ENCODE peak calls at places on chromosomes 6 and 20, in nine cellular contexts. E is fibroblast of lung, A is psoas muscle, P is heart right ventricle, J is mammary epithelial cell, R is A549, X is sigmoid colon, Z is HepG2, V is lung. N is an unnamed sample. For H3K4me1, the result is how much of the 10 kb centered on the place peaks cover.

GRCh38 chr6:150517175-150517574 is 82.5 kb upstream of the PLEKHG1 start:
- DNase-seq in E (peak), A (no peak), P (no peak), J (peak), R (no peak), X (no peak), Z (no peak), V (no peak), N (no peak)

GRCh38 chr6:99814230-99814928 is 179.6 kb downstream of the MCHR2 start:
- DNase-seq in E (no peak), A (no peak), P (no peak), J (no peak), R (no peak), X (no peak), Z (peak), V (no peak), N (no peak)

GRCh38 chr6:127119361-127120108 is 1.1 kb downstream of the RSPO3 start:
- DNase-seq in E (peak), A (peak), P (no peak), J (peak), R (peak), X (peak), Z (no peak), V (no peak), N (no peak)

GRCh38 chr6:31178143-31179041 is 7.9 kb upstream of the POU5F1 start:
- DNase-seq in E (no peak), A (no peak), P (no peak), J (no peak), R (no peak), X (no peak), Z (no peak), V (no peak), N (no peak)

GRCh38 chr6:39853604-39854003 is 61.4 kb downstream of the DAAM2 start:
- DNase-seq in E (no peak), A (no peak), P (no peak), J (no peak), R (no peak), X (peak), Z (no peak), V (no peak), N (no peak)

GRCh38 chr6:142138876-142139275 is 6.2 kb downstream of the GJE1 start:
- DNase-seq in E (no peak), A (no peak), P (no peak), J (no peak), R (no peak), X (no peak), Z (no peak), V (no peak), N (no peak)

GRCh38 chr20:44581515-44581914 is 864 bp upstream of the PKIG start:
- DNase-seq in E (no peak), A (no peak), P (no peak), J (no peak), R (no peak), X (no peak), Z (no peak), V (no peak), N (no peak)

GRCh38 chr20:20892328-20892727 is 179.9 kb upstream of the RALGAPA2 start:
- DNase-seq in E (no peak), A (no peak), P (no peak), J (no peak), R (no peak), X (no peak), Z (no peak), V (no peak), N (no peak)

GRCh38 chr6:20952605-20953004 is 418.3 kb downstream of the CDKAL1 start:
- DNase-seq in E (peak), A (no peak), P (no peak), J (peak), R (no peak), X (no peak), Z (peak), V (no peak), N (no peak)

GRCh38 chr6:162119349-162119748 is 608.2 kb downstream of the PRKN start:
- DNase-seq in E (peak), A (no peak), P (peak), J (no peak), R (no peak), X (no peak), Z (no peak), V (no peak), N (no peak)

GRCh38 chr6:112931835-112932234 is 584.7 kb downstream of the RFPL4B start:
- DNase-seq in E (peak), A (no peak), P (no peak), J (no peak), R (no peak), X (no peak), Z (no peak), V (no peak), N (no peak)

GRCh38 chr6:144555078-144555477 is 269.9 kb downstream of the UTRN start:
- DNase-seq in E (no peak), A (no peak), P (no peak), J (no peak), R (no peak), X (no peak), Z (no peak), V (no peak), N (no peak)

GRCh38 chr20:51886891-51887608 is 84.7 kb upstream of the SALL4 start:
- DNase-seq in E (peak), A (no peak), P (no peak), J (no peak), R (no peak), X (no peak), Z (no peak), V (no peak), N (no peak)

GRCh38 chr20:17197041-17197440 is 29.8 kb upstream of the PCSK2 start:
- DNase-seq in E (no peak), A (no peak), P (no peak), J (no peak), R (no peak), X (no peak), Z (no peak), V (no peak), N (no peak)

GRCh38 chr6:17281497-17282481 is 628 bp downstream of the RBM24 start:
- DNase-seq in E (peak), A (no peak), P (peak), J (no peak), R (no peak), X (peak), Z (no peak), V (no peak), N (no peak)

GRCh38 chr6:30101423-30101938 is 11.4 kb downstream of the TRIM31 start:
- DNase-seq in E (no peak), A (no peak), P (no peak), J (no peak), R (peak), X (no peak), Z (peak), V (no peak), N (no peak)

GRCh38 chr6:34459899-34460593 is 5.8 kb upstream of the PACSIN1 start:
- DNase-seq in E (peak), A (no peak), P (no peak), J (peak), R (peak), X (no peak), Z (peak), V (peak), N (no peak)

GRCh38 chr6:118786696-118787453 is 107.1 kb upstream of the ASF1A start:
- DNase-seq in E (no peak), A (no peak), P (no peak), J (no peak), R (no peak), X (no peak), Z (no peak), V (no peak), N (no peak)

GRCh38 chr6:149897855-149898744 is at the start of gene RAET1E:
- DNase-seq in E (no peak), A (no peak), P (no peak), J (no peak), R (no peak), X (no peak), Z (no peak), V (no peak), N (no peak)

GRCh38 chr20:46001498-46001897 is 7.2 kb upstream of the MMP9 start:
- DNase-seq in E (no peak), A (no peak), P (no peak), J (no peak), R (no peak), X (peak), Z (no peak), V (no peak), N (no peak)
- H3K4me3 ChIP-seq in E (no peak), A (no peak), P (no peak), J (no peak), R (no peak), X (no peak), Z (no peak), V (no peak), N (no peak)

DNA sequence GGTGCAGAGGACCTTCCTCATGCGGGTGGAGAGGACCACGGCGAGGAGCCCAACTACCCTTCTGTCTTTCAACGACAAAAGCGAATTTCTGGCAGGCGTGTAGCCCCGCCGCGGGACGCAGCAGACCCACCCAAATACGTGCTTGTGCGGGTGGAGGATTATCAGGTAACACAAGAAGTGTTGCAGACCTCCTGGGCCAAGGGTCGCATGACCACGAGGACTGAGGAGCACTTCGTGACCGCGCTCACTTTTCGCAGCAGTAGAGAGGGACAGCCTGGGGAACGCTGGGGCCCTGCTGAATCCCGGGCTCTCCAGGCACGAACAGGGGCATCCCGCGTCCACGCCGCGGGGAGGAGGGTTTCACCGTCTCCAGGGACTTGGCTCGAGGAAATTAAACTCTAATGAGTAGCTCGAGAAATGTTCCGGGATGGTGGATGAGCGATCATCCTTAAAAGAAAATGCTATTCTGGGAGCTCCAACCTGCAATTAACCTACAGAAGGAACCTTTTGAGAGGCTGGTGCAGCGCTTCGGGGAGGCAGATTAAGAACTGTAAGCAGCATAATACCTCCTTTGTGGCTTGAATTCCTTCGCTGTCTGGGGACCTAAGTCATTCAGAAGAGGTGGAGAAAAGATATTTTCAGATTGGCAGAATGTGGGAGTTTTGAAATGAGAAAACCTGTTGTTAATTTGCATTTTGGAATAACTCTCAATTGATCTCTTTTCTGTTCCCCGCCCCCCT is 828 bp downstream of the C6orf141 start:
- DNase-seq in E (peak), A (no peak), P (no peak), J (no peak), R (no peak), X (no peak), Z (no peak), V (no peak), N (no peak)
- H3K4me1 ChIP-seq in E (under half), A (under half), P (under half), J (under half), R (under half), X (under half), Z (under half), V (under half), N (under half)

GRCh38 chr20:53622247-53623114 is 28.8 kb upstream of the ZNF217 start:
- DNase-seq in E (no peak), A (no peak), P (no peak), J (no peak), R (no peak), X (peak), Z (peak), V (no peak), N (no peak)

GRCh38 chr20:53626584-53626983 is 32.9 kb upstream of the ZNF217 start:
- DNase-seq in E (no peak), A (no peak), P (no peak), J (no peak), R (no peak), X (no peak), Z (no peak), V (no peak), N (no peak)

GRCh38 chr20:53623454-53624206 is 30.0 kb upstream of the ZNF217 start:
- DNase-seq in E (peak), A (peak), P (peak), J (peak), R (peak), X (peak), Z (peak), V (peak), N (no peak)

GRCh38 chr20:53621482-53622246 is 28.0 kb upstream of the ZNF217 start:
- DNase-seq in E (peak), A (peak), P (peak), J (peak), R (peak), X (peak), Z (peak), V (peak), N (no peak)

GRCh38 chr20:53623127-53623453 is 29.5 kb upstream of the ZNF217 start:
- DNase-seq in E (no peak), A (no peak), P (no peak), J (no peak), R (no peak), X (no peak), Z (no peak), V (no peak), N (no peak)
- H3K4me3 ChIP-seq in E (peak), A (peak), P (peak), J (no peak), R (peak), X (peak), Z (peak), V (no peak), N (peak)

DNA sequence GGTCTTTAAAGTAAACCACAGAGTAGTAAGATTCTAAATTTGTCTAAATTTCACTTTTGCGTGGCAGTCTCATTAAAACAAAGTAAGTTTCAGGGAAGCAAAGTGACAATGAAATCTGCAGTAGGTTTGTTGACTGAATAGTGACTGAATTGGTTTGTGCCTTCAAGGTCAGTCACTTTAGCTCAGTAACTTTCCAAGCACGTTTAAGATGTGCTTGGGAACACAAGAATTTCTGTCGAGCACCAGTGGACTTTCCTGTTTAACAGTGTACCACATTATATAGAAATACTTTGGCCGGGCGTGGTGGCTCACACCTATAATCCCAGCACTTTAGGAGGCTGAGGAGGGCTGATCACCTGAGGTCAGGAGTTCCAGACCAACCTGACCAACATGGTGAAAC is 1.7 kb upstream of the CD24 start:
- DNase-seq in E (no peak), A (no peak), P (no peak), J (no peak), R (no peak), X (no peak), Z (no peak), V (no peak), N (no peak)
- H3K4me1 ChIP-seq in E (under half), A (under half), P (under half), J (under half), R (under half), X (under half), Z (under half), V (under half), N (under half)

GRCh38 chr6:124867126-124867525 is 95.1 kb upstream of the RNF217 start:
- DNase-seq in E (no peak), A (no peak), P (no peak), J (no peak), R (no peak), X (no peak), Z (no peak), V (no peak), N (no peak)
- H3K4me3 ChIP-seq in E (no peak), A (no peak), P (no peak), J (no peak), R (no peak), X (no peak), Z (no peak), V (no peak), N (no peak)

DNA sequence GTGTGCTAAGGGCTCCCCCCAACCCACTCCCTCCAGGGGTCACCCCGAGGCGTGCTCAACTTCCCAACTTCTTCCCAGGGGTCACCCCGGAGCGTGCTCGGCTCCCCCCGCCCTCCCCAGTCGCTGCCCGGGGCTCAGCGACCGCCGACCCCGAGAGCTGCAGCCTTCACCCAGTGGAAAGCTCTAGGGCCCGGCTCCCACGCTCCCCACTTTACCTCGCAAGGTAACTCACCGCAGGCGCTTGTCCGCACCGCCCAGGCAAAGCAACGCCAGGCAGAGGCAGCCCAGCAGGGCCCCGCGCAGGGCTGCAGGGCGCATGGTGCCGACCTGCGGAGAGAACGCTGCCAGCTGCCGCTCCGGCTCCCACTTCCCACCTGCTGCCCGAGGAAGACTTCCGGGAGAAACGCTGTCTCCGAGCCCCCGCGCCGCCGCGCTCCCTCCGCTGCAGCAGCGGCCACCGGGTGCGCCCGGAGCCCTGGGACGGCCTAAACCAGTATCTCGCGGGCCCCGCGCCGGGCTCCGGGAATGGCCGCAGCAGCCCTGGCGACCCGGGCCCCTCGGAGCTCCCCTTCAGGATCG is 396 bp downstream of the RNASET2 start:
- DNase-seq in E (peak), A (peak), P (no peak), J (no peak), R (peak), X (no peak), Z (no peak), V (peak), N (no peak)
- H3K4me1 ChIP-seq in E (under half), A (under half), P (under half), J (under half), R (under half), X (under half), Z (half or more), V (under half), N (under half)

GRCh38 chr6:95877480-95877879 is 138.3 kb upstream of the FUT9 start:
- DNase-seq in E (no peak), A (no peak), P (no peak), J (no peak), R (no peak), X (no peak), Z (peak), V (no peak), N (no peak)
- H3K4me3 ChIP-seq in E (no peak), A (no peak), P (no peak), J (no peak), R (no peak), X (no peak), Z (no peak), V (no peak), N (no peak)

GRCh38 chr20:19438488-19438887 is 226.0 kb downstream of the SLC24A3 start:
- DNase-seq in E (no peak), A (no peak), P (no peak), J (no peak), R (no peak), X (peak), Z (no peak), V (no peak), N (no peak)

GRCh38 chr20:19435820-19436219 is 223.4 kb downstream of the SLC24A3 start:
- DNase-seq in E (no peak), A (no peak), P (no peak), J (no peak), R (no peak), X (no peak), Z (no peak), V (no peak), N (no peak)

GRCh38 chr20:19440660-19441527 is 228.5 kb downstream of the SLC24A3 start:
- DNase-seq in E (no peak), A (no peak), P (no peak), J (no peak), R (no peak), X (peak), Z (no peak), V (no peak), N (no peak)
- H3K4me1 ChIP-seq in E (under half), A (under half), P (under half), J (under half), R (under half), X (under half), Z (under half), V (under half), N (under half)